ENCODE peak calls at places on chromosome 11, in ten cellular contexts. P, G, N, Y, Q, U, R, J, X and T are unnamed samples.

GRCh38 chr11:1460396-1460795 is 26.2 kb downstream of the MOB2 start:
- DNase-seq in N (peak; percentile 41), Y (no peak), R (no peak), G (no peak), X (no peak), J (no peak), Q (no peak), U (peak; percentile 90), P (peak; percentile 93), T (peak; percentile 95)

GRCh38 chr11:69449320-69450063 is 32.0 kb upstream of the LINC01488 start:
- DNase-seq in Y (peak; percentile 91), X (no peak), J (no peak), P (no peak), U (peak; percentile 91), N (peak; percentile 56), G (peak; percentile 39), Q (peak; percentile 80), R (peak; percentile 88), T (peak; percentile 80)

GRCh38 chr11:118607401-118608267 is at the start of gene PHLDB1:
- DNase-seq in G (peak; percentile 49), U (peak; percentile 91), Y (peak; percentile 73), P (peak; percentile 83), N (no peak), J (peak; percentile 27), R (peak; percentile 84), Q (peak; percentile 83), X (peak; percentile 66), T (peak; percentile 86)

GRCh38 chr11:106156290-106156937 is 79.0 kb downstream of the AASDHPPT start:
- DNase-seq in Q (no peak), P (no peak), J (no peak), R (no peak), X (no peak), G (peak; percentile 53), U (no peak), Y (no peak), N (no peak), T (peak; percentile 67)

GRCh38 chr11:117457835-117458234 is 130.2 kb downstream of the CEP164 start:
- DNase-seq in G (no peak), U (no peak), X (no peak), Q (no peak), Y (no peak), P (no peak), N (no peak), R (peak; percentile 66), J (no peak), T (no peak)

GRCh38 chr11:116929393-116930090 is 92.1 kb upstream of the APOA1 start:
- DNase-seq in X (no peak), R (no peak), J (no peak), Y (no peak), G (no peak), U (no peak), P (no peak), Q (no peak), N (no peak), T (no peak)

GRCh38 chr11:15412054-15412453 is 297.3 kb downstream of the INSC start:
- DNase-seq in J (no peak), N (no peak), X (no peak), U (no peak), Q (no peak), Y (no peak), P (no peak), R (no peak), G (no peak), T (no peak)

GRCh38 chr11:69273571-69273970 is 20.4 kb upstream of the MYEOV start:
- DNase-seq in G (no peak), N (no peak), Y (no peak), X (no peak), J (no peak), U (peak; percentile 44), P (no peak), R (no peak), Q (no peak), T (no peak)

GRCh38 chr11:11407065-11407737 is 54.2 kb upstream of the CSNK2A3 start:
- DNase-seq in Y (peak; percentile 64), Q (peak; percentile 46), U (no peak), J (no peak), P (peak; percentile 50), N (peak; percentile 66), R (no peak), X (no peak), G (peak; percentile 66), T (peak; percentile 80)

GRCh38 chr11:23789938-23790371 is 706.9 kb upstream of the LUZP2 start:
- DNase-seq in Y (no peak), U (no peak), N (no peak), G (no peak), Q (no peak), P (no peak), J (no peak), X (no peak), R (no peak), T (no peak)

GRCh38 chr11:45031912-45032519 is 81.3 kb upstream of the TP53I11 start:
- DNase-seq in R (peak; percentile 84), U (no peak), X (no peak), P (no peak), N (no peak), G (no peak), Q (no peak), Y (peak; percentile 40), J (no peak), T (no peak)

GRCh38 chr11:103862827-103863213 is 173.6 kb upstream of the DDI1 start:
- DNase-seq in P (no peak), Q (no peak), R (no peak), N (no peak), U (no peak), X (no peak), Y (no peak), G (no peak), J (no peak), T (no peak)

GRCh38 chr11:132062541-132062940 is 692.1 kb downstream of the NTM start:
- DNase-seq in G (no peak), U (no peak), X (no peak), R (no peak), N (no peak), Q (no peak), J (no peak), P (no peak), Y (no peak), T (no peak)

DNA sequence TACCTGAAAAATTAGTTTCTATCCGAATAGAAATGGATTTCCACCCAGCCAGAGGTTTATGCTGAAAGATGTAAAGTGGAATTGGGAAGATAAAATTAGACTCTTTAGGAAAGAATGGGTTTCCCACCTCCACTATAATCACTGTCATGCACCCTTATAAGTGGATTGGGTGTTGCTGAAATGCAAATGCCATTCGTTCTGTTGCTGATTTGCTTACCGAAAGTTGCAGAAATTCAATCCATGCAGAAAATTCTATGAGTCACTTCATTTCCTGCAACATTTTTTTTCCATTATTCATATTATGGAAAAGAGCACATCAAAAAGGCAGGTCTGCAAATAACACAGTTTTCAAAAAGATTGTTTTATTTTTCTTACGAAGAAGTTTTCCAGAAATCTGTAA is 65.6 kb downstream of the LDLRAD3 start:
- DNase-seq in J (no peak), X (no peak), G (no peak), U (no peak), Q (no peak), Y (no peak), R (no peak), P (no peak), N (no peak), T (no peak)
- H3K4me3 ChIP-seq in J (no peak overlapping the region), X (no peak overlapping the region), G (no peak overlapping the region), U (no peak overlapping the region), Q (no peak overlapping the region), Y (no peak overlapping the region), R (no peak overlapping the region), P (no peak overlapping the region), N (no peak overlapping the region), T (no peak overlapping the region)

GRCh38 chr11:94866231-94866827 is 98.2 kb downstream of the AMOTL1 start:
- DNase-seq in X (no peak), Q (no peak), G (no peak), P (no peak), N (no peak), R (no peak), U (no peak), Y (no peak), J (no peak), T (no peak)
- H3K4me1 ChIP-seq in X (no peaks in the 10 kb centered on the region), Q (no peaks in the 10 kb centered on the region), G (no peaks in the 10 kb centered on the region), P (no peaks in the 10 kb centered on the region), N (no peaks in the 10 kb centered on the region), R (no peaks in the 10 kb centered on the region), U (no peaks in the 10 kb centered on the region), Y (no peaks in the 10 kb centered on the region), J (no peaks in the 10 kb centered on the region), T (no peaks in the 10 kb centered on the region)

GRCh38 chr11:61968758-61969390 is 1.4 kb upstream of the FTH1 start:
- DNase-seq in G (no peak), X (no peak), Y (no peak), P (peak; percentile 36), R (peak; percentile 72), N (no peak), U (peak; percentile 28), J (no peak), Q (no peak), T (peak; percentile 62)
- H3K27ac ChIP-seq in G (peak overlapping the region; percentile 91), X (no peak overlapping the region), Y (peak overlapping the region; percentile 100), P (peak overlapping the region; percentile 98), R (peak overlapping the region; percentile 99), N (peak overlapping the region; percentile 98), U (peak overlapping the region; percentile 96), J (peak overlapping the region; percentile 94), Q (peak overlapping the region; percentile 99), T (peak overlapping the region; percentile 99)

GRCh38 chr11:27873664-27874063 is 173.4 kb upstream of the BDNF start:
- DNase-seq in Q (no peak), Y (no peak), U (no peak), R (no peak), X (no peak), G (no peak), P (no peak), N (no peak), J (no peak), T (no peak)

GRCh38 chr11:27874998-27875397 is 174.7 kb upstream of the BDNF start:
- DNase-seq in J (no peak), X (no peak), N (no peak), U (no peak), R (no peak), Y (no peak), G (no peak), P (no peak), Q (no peak), T (no peak)

GRCh38 chr11:27870985-27871485 is 170.8 kb upstream of the BDNF start:
- DNase-seq in U (no peak), R (no peak), G (no peak), X (no peak), P (no peak), J (no peak), Y (no peak), Q (no peak), N (no peak), T (no peak)

GRCh38 chr11:27875480-27876208 is 175.4 kb upstream of the BDNF start:
- DNase-seq in R (no peak), X (no peak), U (no peak), P (no peak), Q (no peak), J (no peak), Y (no peak), N (no peak), G (no peak), T (no peak)

DNA sequence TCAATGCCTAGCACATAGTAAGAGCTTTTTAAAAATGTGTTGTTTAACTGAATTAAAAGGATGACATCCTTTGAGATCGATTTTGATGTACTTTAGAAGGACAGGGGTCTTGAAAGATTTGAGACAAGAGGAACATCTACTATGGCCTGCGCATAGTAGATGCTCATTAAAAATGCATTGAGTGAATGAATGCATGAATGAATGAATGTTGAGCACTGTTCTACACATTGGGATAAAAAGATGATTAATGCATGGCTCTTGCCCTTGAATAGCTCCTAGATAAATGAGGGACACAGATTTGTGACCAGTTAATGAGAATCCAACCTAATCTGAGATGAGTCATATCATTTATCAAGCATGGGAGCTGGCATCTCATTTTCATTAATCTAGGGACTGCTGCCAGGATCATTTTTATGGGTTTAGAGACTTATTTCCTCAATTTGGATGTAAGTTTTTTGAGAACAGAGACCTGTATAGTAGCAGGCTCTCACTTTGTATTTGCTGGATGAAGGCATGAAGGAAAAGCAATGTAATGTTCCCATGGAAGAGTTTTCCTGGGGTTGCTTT is 176.0 kb upstream of the BDNF start:
- DNase-seq in P (no peak), N (no peak), X (no peak), U (no peak), J (no peak), R (no peak), G (no peak), Y (no peak), Q (no peak), T (no peak)
- H3K4me3 ChIP-seq in P (no peak overlapping the region), N (no peak overlapping the region), X (no peak overlapping the region), U (no peak overlapping the region), J (no peak overlapping the region), R (no peak overlapping the region), G (no peak overlapping the region), Y (no peak overlapping the region), Q (no peak overlapping the region), T (no peak overlapping the region)